ENCODE peak calls at places on chromosome 10, in seven cellular contexts. F is K562, E is H1, A is GM12878, B is SK-N-SH, O is HCT116, G is HepG2. P is an unnamed sample.

GRCh38 chr10:87589653-87590052 is 70.0 kb upstream of the PAPSS2 start:
- DNase-seq in F (no peak), B (no peak), A (no peak), E (no peak), G (peak), O (no peak), P (peak)

GRCh38 chr10:92575961-92576360 is 2.1 kb upstream of the IDE start:
- DNase-seq in G (no peak), O (no peak), A (no peak), E (no peak), B (no peak), F (no peak), P (no peak)

GRCh38 chr10:76902949-76903348 is 734.7 kb downstream of the KCNMA1 start:
- DNase-seq in A (no peak), F (no peak), B (peak), E (peak), G (no peak), O (peak), P (no peak)

GRCh38 chr10:86953747-86954680 is 3.4 kb downstream of the MMRN2 start:
- DNase-seq in F (peak), B (no peak), O (no peak), E (peak), G (no peak), A (no peak), P (no peak)

GRCh38 chr10:76080991-76081390 is 649.6 kb downstream of the LRMDA start:
- DNase-seq in E (no peak), B (no peak), G (no peak), A (no peak), F (no peak), O (no peak), P (no peak)

GRCh38 chr10:124125305-124126116 is 32.1 kb upstream of the CHST15 start:
- DNase-seq in O (peak), F (no peak), B (no peak), G (peak), E (no peak), A (no peak), P (peak)

GRCh38 chr10:6163364-6164270 is 39.1 kb upstream of the PFKFB3 start:
- DNase-seq in E (peak), G (no peak), B (peak), O (peak), F (peak), A (peak), P (peak)

GRCh38 chr10:132320776-132321469 is 11.1 kb upstream of the LRRC27 start:
- DNase-seq in F (no peak), A (no peak), B (no peak), O (no peak), G (no peak), E (no peak), P (no peak)

GRCh38 chr10:96217711-96218110 is 53.7 kb downstream of the BLNK start:
- DNase-seq in B (no peak), O (no peak), A (no peak), E (no peak), G (no peak), F (no peak), P (no peak)

GRCh38 chr10:91672021-91672608 is 39.2 kb upstream of the PPP1R3C start:
- DNase-seq in F (peak), O (no peak), G (no peak), E (no peak), A (no peak), B (peak), P (peak)

GRCh38 chr10:129410688-129411087 is 56.4 kb upstream of the MGMT start:
- DNase-seq in E (no peak), F (no peak), G (no peak), O (no peak), A (no peak), B (no peak), P (no peak)

GRCh38 chr10:98104125-98104524 is 30.3 kb upstream of the R3HCC1L start:
- DNase-seq in B (no peak), O (no peak), F (no peak), G (no peak), E (no peak), A (no peak), P (no peak)

GRCh38 chr10:23053036-23053435 is 42.3 kb upstream of the MSRB2 start:
- DNase-seq in E (no peak), A (no peak), B (no peak), G (no peak), F (no peak), O (no peak), P (no peak)

GRCh38 chr10:4652111-4653010 is 173.6 kb upstream of the AKR1E2 start:
- DNase-seq in B (no peak), O (no peak), G (no peak), A (no peak), E (no peak), F (no peak), P (no peak)

GRCh38 chr10:131616040-131616439 is 284.8 kb upstream of the PPP2R2D start:
- DNase-seq in B (no peak), G (no peak), F (no peak), O (no peak), E (no peak), A (no peak), P (no peak)

GRCh38 chr10:124084693-124085092 is 8.7 kb downstream of the CHST15 start:
- DNase-seq in G (no peak), O (no peak), F (no peak), A (no peak), E (no peak), B (no peak), P (peak)

GRCh38 chr10:53010362-53010907 is 237.9 kb upstream of the MBL2 start:
- DNase-seq in O (no peak), F (no peak), G (peak), E (no peak), A (no peak), B (no peak), P (no peak)

GRCh38 chr10:18793951-18794350 is 134.7 kb downstream of the ARL5B start:
- DNase-seq in G (peak), O (peak), E (no peak), B (peak), A (no peak), F (no peak), P (no peak)

GRCh38 chr10:102629661-102630614 is 14.3 kb upstream of the TRIM8 start:
- DNase-seq in G (peak), E (peak), B (no peak), F (no peak), O (no peak), A (no peak), P (no peak)

GRCh38 chr10:13743101-13743693 is 156.4 kb downstream of the PRPF18 start:
- DNase-seq in O (no peak), B (no peak), G (no peak), F (no peak), E (no peak), A (peak), P (no peak)

GRCh38 chr10:112362833-112363232 is 11.1 kb upstream of the ACSL5 start:
- DNase-seq in F (no peak), E (no peak), O (no peak), B (no peak), A (no peak), G (no peak), P (no peak)

GRCh38 chr10:77943086-77943901 is 16.7 kb upstream of the DLG5 start:
- DNase-seq in E (peak), A (no peak), O (peak), F (no peak), G (peak), B (no peak), P (peak)

GRCh38 chr10:132482090-132482489 is 55.5 kb upstream of the INPP5A start:
- DNase-seq in A (no peak), B (no peak), F (no peak), G (peak), E (no peak), O (no peak), P (no peak)

GRCh38 chr10:91925022-91925320 is 1.4 kb downstream of the BTAF1 start:
- DNase-seq in B (peak), O (no peak), G (no peak), A (no peak), E (no peak), F (no peak), P (no peak)

DNA sequence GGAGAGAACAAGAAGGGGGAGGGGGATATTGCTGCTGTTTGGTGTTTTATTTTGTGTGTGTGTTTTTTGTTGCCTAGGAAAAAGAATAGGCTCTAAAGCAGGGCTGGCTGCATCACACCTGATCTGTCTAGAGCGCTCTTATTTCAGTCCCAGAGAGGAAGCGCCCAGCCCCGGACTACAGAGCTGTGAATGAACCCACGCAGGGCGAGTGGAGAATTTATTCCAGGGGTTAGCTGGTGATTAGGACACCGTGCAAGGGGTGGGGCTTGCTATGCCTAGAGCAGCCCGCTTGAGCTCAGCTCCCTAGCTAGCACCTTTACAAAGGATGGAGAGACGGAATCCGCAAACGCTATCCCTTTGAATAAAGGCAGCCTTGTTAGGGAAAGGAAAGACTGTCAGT is 642 bp upstream of the FAM13C start:
- DNase-seq in G (no peak), B (peak), O (no peak), E (peak), F (no peak), A (no peak), P (peak)
- TF ChIP-seq JUND in G (no peak), B (no peak), O (no peak), E (no peak), F (no peak), A (no peak), P (no peak)

GRCh38 chr10:81873231-81873931 is 1.6 kb upstream of the NRG3 start:
- DNase-seq in B (no peak), O (no peak), F (no peak), A (no peak), G (no peak), E (no peak), P (peak)
- TF ChIP-seq JUND in B (no peak), O (no peak), F (no peak), A (no peak), G (no peak), E (no peak), P (no peak)

GRCh38 chr10:10055656-10056445 is 961.8 kb upstream of the CELF2 start:
- DNase-seq in F (no peak), E (no peak), B (no peak), A (no peak), G (no peak), O (no peak), P (no peak)

GRCh38 chr10:10056958-10057357 is 960.7 kb upstream of the CELF2 start:
- DNase-seq in A (no peak), G (no peak), F (no peak), E (no peak), O (no peak), B (peak), P (no peak)

GRCh38 chr10:10053051-10053450 is 964.6 kb upstream of the CELF2 start:
- DNase-seq in A (no peak), B (no peak), G (no peak), O (no peak), F (no peak), E (no peak), P (no peak)
- TF ChIP-seq JUND in A (no peak), B (no peak), G (no peak), O (no peak), F (no peak), E (no peak), P (no peak)

GRCh38 chr10:104784452-104784851 is 143.4 kb downstream of the SORCS3 start:
- DNase-seq in G (no peak), O (no peak), A (no peak), F (no peak), B (no peak), E (no peak), P (no peak)
- TF ChIP-seq JUND in G (no peak), O (no peak), A (no peak), F (no peak), B (no peak), E (no peak), P (no peak)

GRCh38 chr10:43214956-43215561 is 51.8 kb downstream of the RASGEF1A start:
- DNase-seq in G (no peak), F (no peak), A (no peak), E (no peak), B (peak), O (no peak), P (no peak)
- TF ChIP-seq JUND in G (no peak), F (no peak), A (no peak), E (no peak), B (no peak), O (no peak), P (no peak)

GRCh38 chr10:89327803-89328441 is at the start of gene IFIT3:
- DNase-seq in F (peak), B (peak), O (peak), E (no peak), A (peak), G (peak), P (peak)
- TF ChIP-seq JUND in F (no peak), B (peak), O (no peak), E (no peak), A (no peak), G (no peak), P (no peak)

GRCh38 chr10:127888526-127889312 is 4.0 kb downstream of the CLRN3 start:
- DNase-seq in A (no peak), G (no peak), E (peak), B (no peak), O (no peak), F (no peak), P (no peak)
- TF ChIP-seq JUND in A (no peak), G (no peak), E (no peak), B (no peak), O (no peak), F (no peak), P (no peak)

GRCh38 chr10:70223728-70224127 is 9.5 kb downstream of the PPA1 start:
- DNase-seq in A (no peak), B (no peak), E (no peak), G (no peak), F (no peak), O (no peak), P (no peak)

GRCh38 chr10:70227548-70228320 is 5.5 kb downstream of the PPA1 start:
- DNase-seq in O (no peak), G (peak), B (no peak), F (no peak), E (no peak), A (no peak), P (no peak)

GRCh38 chr10:70221030-70221429 is 12.2 kb downstream of the PPA1 start:
- DNase-seq in G (no peak), O (no peak), A (no peak), F (no peak), E (no peak), B (no peak), P (no peak)

GRCh38 chr10:70222340-70222794 is 10.9 kb downstream of the PPA1 start:
- DNase-seq in G (no peak), F (no peak), B (no peak), O (peak), E (no peak), A (no peak), P (peak)
- TF ChIP-seq JUND in G (no peak), F (no peak), B (no peak), O (peak), E (no peak), A (no peak), P (peak)

GRCh38 chr10:31132681-31133239 is 101.1 kb upstream of the ZNF438 start:
- DNase-seq in G (no peak), B (no peak), E (no peak), F (no peak), A (no peak), O (no peak), P (no peak)
- TF ChIP-seq JUND in G (no peak), B (no peak), E (no peak), F (no peak), A (no peak), O (no peak), P (no peak)

P was measured in T47D.